ENCODE peak calls at places on chromosome 9, in nine cellular contexts. One of them, this sample, is unnamed.

GRCh38 chr9:104820336-104820735 is 56.4 kb downstream of the NIPSNAP3B start:
- DNase-seq in stimulated activated CD8-positive, alpha-beta memory T cell treated with anti-CD3 and anti-CD28 coated beads, Interleukin-12 subunit alpha, Interleukin-12 subunit beta, amount 100 ng/mL, for 1 hour: no peak
- DNase-seq in COR-L47: no peak
- DNase-seq in anterior cingulate cortex: no peak
- DNase-seq in globus pallidus: no peak
- DNase-seq in adrenal gland: no peak
- DNase-seq in dermis blood vessel endothelial cell: no peak
- DNase-seq in EH: no peak
- DNase-seq in heart left ventricle: no peak
- DNase-seq in this sample: no peak

GRCh38 chr9:125486109-125486508 is 220.9 kb downstream of the MAPKAP1 start:
- DNase-seq in stimulated activated CD8-positive, alpha-beta memory T cell treated with anti-CD3 and anti-CD28 coated beads, Interleukin-12 subunit alpha, Interleukin-12 subunit beta, amount 100 ng/mL, for 1 hour: no peak
- DNase-seq in COR-L47: no peak
- DNase-seq in anterior cingulate cortex: no peak
- DNase-seq in globus pallidus: no peak
- DNase-seq in adrenal gland: peak
- DNase-seq in dermis blood vessel endothelial cell: no peak
- DNase-seq in EH: no peak
- DNase-seq in heart left ventricle: no peak
- DNase-seq in this sample: no peak

GRCh38 chr9:126633881-126634558 is 20.3 kb downstream of the LMX1B start:
- DNase-seq in stimulated activated CD8-positive, alpha-beta memory T cell treated with anti-CD3 and anti-CD28 coated beads, Interleukin-12 subunit alpha, Interleukin-12 subunit beta, amount 100 ng/mL, for 1 hour: no peak
- DNase-seq in COR-L47: peak
- DNase-seq in anterior cingulate cortex: no peak
- DNase-seq in globus pallidus: no peak
- DNase-seq in adrenal gland: no peak
- DNase-seq in dermis blood vessel endothelial cell: no peak
- DNase-seq in EH: no peak
- DNase-seq in heart left ventricle: no peak
- DNase-seq in this sample: no peak

GRCh38 chr9:100394819-100395218 is 32.1 kb upstream of the MSANTD3 start:
- DNase-seq in stimulated activated CD8-positive, alpha-beta memory T cell treated with anti-CD3 and anti-CD28 coated beads, Interleukin-12 subunit alpha, Interleukin-12 subunit beta, amount 100 ng/mL, for 1 hour: no peak
- DNase-seq in COR-L47: no peak
- DNase-seq in anterior cingulate cortex: no peak
- DNase-seq in globus pallidus: no peak
- DNase-seq in adrenal gland: no peak
- DNase-seq in dermis blood vessel endothelial cell: no peak
- DNase-seq in EH: peak
- DNase-seq in heart left ventricle: no peak
- DNase-seq in this sample: no peak

GRCh38 chr9:71001780-71002386 is 119.5 kb downstream of the TRPM3 start:
- DNase-seq in stimulated activated CD8-positive, alpha-beta memory T cell treated with anti-CD3 and anti-CD28 coated beads, Interleukin-12 subunit alpha, Interleukin-12 subunit beta, amount 100 ng/mL, for 1 hour: no peak
- DNase-seq in COR-L47: peak
- DNase-seq in anterior cingulate cortex: no peak
- DNase-seq in globus pallidus: no peak
- DNase-seq in adrenal gland: no peak
- DNase-seq in dermis blood vessel endothelial cell: peak
- DNase-seq in EH: peak
- DNase-seq in heart left ventricle: no peak
- DNase-seq in this sample: no peak

GRCh38 chr9:84600739-84601138 is 68.8 kb upstream of the NTRK2 start:
- DNase-seq in stimulated activated CD8-positive, alpha-beta memory T cell treated with anti-CD3 and anti-CD28 coated beads, Interleukin-12 subunit alpha, Interleukin-12 subunit beta, amount 100 ng/mL, for 1 hour: no peak
- DNase-seq in COR-L47: no peak
- DNase-seq in anterior cingulate cortex: no peak
- DNase-seq in globus pallidus: no peak
- DNase-seq in adrenal gland: no peak
- DNase-seq in dermis blood vessel endothelial cell: no peak
- DNase-seq in EH: no peak
- DNase-seq in heart left ventricle: no peak
- DNase-seq in this sample: no peak

GRCh38 chr9:129597355-129598088 is 23.4 kb downstream of the C9orf50 start:
- DNase-seq in stimulated activated CD8-positive, alpha-beta memory T cell treated with anti-CD3 and anti-CD28 coated beads, Interleukin-12 subunit alpha, Interleukin-12 subunit beta, amount 100 ng/mL, for 1 hour: no peak
- DNase-seq in COR-L47: no peak
- DNase-seq in anterior cingulate cortex: no peak
- DNase-seq in globus pallidus: no peak
- DNase-seq in adrenal gland: peak
- DNase-seq in dermis blood vessel endothelial cell: peak
- DNase-seq in EH: peak
- DNase-seq in heart left ventricle: peak
- DNase-seq in this sample: peak

GRCh38 chr9:33924978-33925797 is 108.2 kb downstream of the UBE2R2 start:
- DNase-seq in stimulated activated CD8-positive, alpha-beta memory T cell treated with anti-CD3 and anti-CD28 coated beads, Interleukin-12 subunit alpha, Interleukin-12 subunit beta, amount 100 ng/mL, for 1 hour: no peak
- DNase-seq in COR-L47: no peak
- DNase-seq in anterior cingulate cortex: peak
- DNase-seq in globus pallidus: peak
- DNase-seq in adrenal gland: peak
- DNase-seq in dermis blood vessel endothelial cell: peak
- DNase-seq in EH: peak
- DNase-seq in heart left ventricle: peak
- DNase-seq in this sample: no peak

GRCh38 chr9:2701070-2701469 is 16.2 kb upstream of the KCNV2 start:
- DNase-seq in stimulated activated CD8-positive, alpha-beta memory T cell treated with anti-CD3 and anti-CD28 coated beads, Interleukin-12 subunit alpha, Interleukin-12 subunit beta, amount 100 ng/mL, for 1 hour: no peak
- DNase-seq in COR-L47: no peak
- DNase-seq in anterior cingulate cortex: no peak
- DNase-seq in globus pallidus: no peak
- DNase-seq in adrenal gland: no peak
- DNase-seq in dermis blood vessel endothelial cell: no peak
- DNase-seq in EH: no peak
- DNase-seq in heart left ventricle: no peak
- DNase-seq in this sample: no peak

GRCh38 chr9:82363236-82363635 is 374.7 kb downstream of the SPATA31D1 start:
- DNase-seq in stimulated activated CD8-positive, alpha-beta memory T cell treated with anti-CD3 and anti-CD28 coated beads, Interleukin-12 subunit alpha, Interleukin-12 subunit beta, amount 100 ng/mL, for 1 hour: no peak
- DNase-seq in COR-L47: no peak
- DNase-seq in anterior cingulate cortex: no peak
- DNase-seq in globus pallidus: no peak
- DNase-seq in adrenal gland: no peak
- DNase-seq in dermis blood vessel endothelial cell: no peak
- DNase-seq in EH: no peak
- DNase-seq in heart left ventricle: no peak
- DNase-seq in this sample: no peak

GRCh38 chr9:115849679-115850412 is 303.7 kb upstream of the PAPPA start:
- DNase-seq in stimulated activated CD8-positive, alpha-beta memory T cell treated with anti-CD3 and anti-CD28 coated beads, Interleukin-12 subunit alpha, Interleukin-12 subunit beta, amount 100 ng/mL, for 1 hour: no peak
- DNase-seq in COR-L47: no peak
- DNase-seq in anterior cingulate cortex: no peak
- DNase-seq in globus pallidus: no peak
- DNase-seq in adrenal gland: no peak
- DNase-seq in dermis blood vessel endothelial cell: no peak
- DNase-seq in EH: peak
- DNase-seq in heart left ventricle: no peak
- DNase-seq in this sample: no peak

GRCh38 chr9:20512106-20512505 is 110.2 kb downstream of the MLLT3 start:
- DNase-seq in stimulated activated CD8-positive, alpha-beta memory T cell treated with anti-CD3 and anti-CD28 coated beads, Interleukin-12 subunit alpha, Interleukin-12 subunit beta, amount 100 ng/mL, for 1 hour: no peak
- DNase-seq in COR-L47: no peak
- DNase-seq in anterior cingulate cortex: no peak
- DNase-seq in globus pallidus: no peak
- DNase-seq in adrenal gland: peak
- DNase-seq in dermis blood vessel endothelial cell: no peak
- DNase-seq in EH: peak
- DNase-seq in heart left ventricle: no peak
- DNase-seq in this sample: no peak

GRCh38 chr9:104075801-104076753 is 18.0 kb upstream of the SMC2 start:
- DNase-seq in stimulated activated CD8-positive, alpha-beta memory T cell treated with anti-CD3 and anti-CD28 coated beads, Interleukin-12 subunit alpha, Interleukin-12 subunit beta, amount 100 ng/mL, for 1 hour: no peak
- DNase-seq in COR-L47: no peak
- DNase-seq in anterior cingulate cortex: no peak
- DNase-seq in globus pallidus: no peak
- DNase-seq in adrenal gland: no peak
- DNase-seq in dermis blood vessel endothelial cell: no peak
- DNase-seq in EH: peak
- DNase-seq in heart left ventricle: no peak
- DNase-seq in this sample: no peak

GRCh38 chr9:118529624-118530214 is 825.5 kb downstream of the TLR4 start:
- DNase-seq in stimulated activated CD8-positive, alpha-beta memory T cell treated with anti-CD3 and anti-CD28 coated beads, Interleukin-12 subunit alpha, Interleukin-12 subunit beta, amount 100 ng/mL, for 1 hour: no peak
- DNase-seq in COR-L47: no peak
- DNase-seq in anterior cingulate cortex: no peak
- DNase-seq in globus pallidus: no peak
- DNase-seq in adrenal gland: no peak
- DNase-seq in dermis blood vessel endothelial cell: peak
- DNase-seq in EH: no peak
- DNase-seq in heart left ventricle: no peak
- DNase-seq in this sample: no peak

GRCh38 chr9:112601646-112602045 is 115.0 kb downstream of the KIAA1958 start:
- DNase-seq in stimulated activated CD8-positive, alpha-beta memory T cell treated with anti-CD3 and anti-CD28 coated beads, Interleukin-12 subunit alpha, Interleukin-12 subunit beta, amount 100 ng/mL, for 1 hour: no peak
- DNase-seq in COR-L47: no peak
- DNase-seq in anterior cingulate cortex: no peak
- DNase-seq in globus pallidus: no peak
- DNase-seq in adrenal gland: no peak
- DNase-seq in dermis blood vessel endothelial cell: no peak
- DNase-seq in EH: peak
- DNase-seq in heart left ventricle: no peak
- DNase-seq in this sample: no peak